ENCODE peak calls at places on chromosomes 7 and 10, in nine cellular contexts. U, L, O, A, N, E, M, B and X are unnamed samples.

GRCh38 chr10:74593470-74593869 is 232.9 kb upstream of the KAT6B start:
- DNase-seq in U (peak; percentile 75), L (no peak), O (no peak), A (no peak), N (peak; percentile 65), E (peak; percentile 63), M (no peak), B (no peak), X (no peak)

GRCh38 chr10:26222563-26222962 is 6.0 kb downstream of the GAD2 start:
- DNase-seq in U (no peak), L (no peak), O (no peak), A (no peak), N (no peak), E (no peak), M (no peak), B (no peak), X (no peak)

GRCh38 chr10:5547934-5548660 is 23.3 kb downstream of the CALML3 start:
- DNase-seq in U (peak; percentile 49), L (no peak), O (no peak), A (no peak), N (peak; percentile 29), E (peak; percentile 56), M (no peak), B (no peak), X (no peak)

GRCh38 chr7:32093415-32094408 is 23.5 kb upstream of the PDE1C start:
- DNase-seq in U (peak; percentile 100), L (peak; percentile 45), O (no peak), A (peak; percentile 41), N (peak; percentile 99), E (peak; percentile 92), M (no peak), B (peak; percentile 45), X (no peak)

GRCh38 chr10:60280475-60280874 is 109.2 kb downstream of the ANK3 start:
- DNase-seq in U (peak; percentile 33), L (no peak), O (no peak), A (no peak), N (no peak), E (no peak), M (no peak), B (no peak), X (no peak)

GRCh38 chr7:137878333-137878961 is 31.7 kb upstream of the DGKI start:
- DNase-seq in U (peak; percentile 86), L (no peak), O (no peak), A (peak; percentile 19), N (peak; percentile 54), E (peak; percentile 70), M (no peak), B (no peak), X (no peak)

GRCh38 chr10:53536322-53536721 is 763.7 kb upstream of the MBL2 start:
- DNase-seq in U (no peak), L (no peak), O (no peak), A (no peak), N (no peak), E (no peak), M (no peak), B (no peak), X (no peak)

GRCh38 chr7:99141334-99141733 is 2.6 kb downstream of the SMURF1 start:
- DNase-seq in U (peak; percentile 32), L (no peak), O (no peak), A (no peak), N (no peak), E (no peak), M (no peak), B (no peak), X (no peak)

GRCh38 chr10:97028126-97028831 is 157.5 kb downstream of the SLIT1 start:
- DNase-seq in U (peak; percentile 54), L (peak; percentile 32), O (no peak), A (no peak), N (no peak), E (peak; percentile 82), M (no peak), B (no peak), X (no peak)

GRCh38 chr10:24722676-24723385 is 856 bp downstream of the ARHGAP21 start:
- DNase-seq in U (peak; percentile 65), L (no peak), O (peak; percentile 71), A (no peak), N (peak; percentile 64), E (peak; percentile 55), M (peak; percentile 60), B (no peak), X (peak; percentile 79)

GRCh38 chr10:77070892-77071595 is 566.6 kb downstream of the KCNMA1 start:
- DNase-seq in U (no peak), L (no peak), O (no peak), A (no peak), N (no peak), E (no peak), M (no peak), B (no peak), X (no peak)

GRCh38 chr10:3972460-3973366 is 187.7 kb upstream of the KLF6 start:
- DNase-seq in U (peak; percentile 35), L (no peak), O (no peak), A (no peak), N (no peak), E (peak; percentile 25), M (no peak), B (no peak), X (no peak)

GRCh38 chr7:102286237-102287081 is at the start of gene SH2B2:
- DNase-seq in U (peak; percentile 47), L (no peak), O (peak; percentile 77), A (no peak), N (peak; percentile 74), E (peak; percentile 19), M (peak; percentile 51), B (peak; percentile 68), X (peak; percentile 90)

GRCh38 chr7:105760549-105761447 is 115.6 kb downstream of the ATXN7L1 start:
- DNase-seq in U (peak; percentile 56), L (no peak), O (no peak), A (no peak), N (peak; percentile 42), E (no peak), M (no peak), B (no peak), X (no peak)
- TF ChIP-seq CTCF in U (no peak), L (no peak), O (no peak), A (no peak), N (no peak), E (no peak), M (no peak), B (peak; percentile 51), X (no peak)

GRCh38 chr10:61835069-61835908 is 66.2 kb upstream of the ARID5B start:
- DNase-seq in U (peak; percentile 91), L (no peak), O (no peak), A (no peak), N (peak; percentile 82), E (peak; percentile 84), M (no peak), B (peak; percentile 26), X (peak; percentile 23)
- TF ChIP-seq CTCF in U (peak; percentile 53), L (peak; percentile 62), O (peak; percentile 42), A (peak; percentile 26), N (peak; percentile 57), E (peak; percentile 56), M (peak; percentile 33), B (peak; percentile 21), X (peak; percentile 6)

GRCh38 chr7:142626420-142627035 is 122.7 kb upstream of the PRSS1 start:
- DNase-seq in U (peak; percentile 36), L (no peak), O (peak; percentile 71), A (no peak), N (peak; percentile 37), E (no peak), M (peak; percentile 89), B (no peak), X (peak; percentile 38)
- TF ChIP-seq CTCF in U (peak; percentile 60), L (peak; percentile 59), O (peak; percentile 56), A (peak; percentile 39), N (peak; percentile 76), E (peak; percentile 49), M (peak; percentile 76), B (peak; percentile 46), X (peak; percentile 73)

GRCh38 chr10:67075381-67076001 is 149.7 kb downstream of the LRRTM3 start:
- DNase-seq in U (no peak), L (no peak), O (no peak), A (no peak), N (no peak), E (no peak), M (no peak), B (no peak), X (no peak)

GRCh38 chr10:67077376-67077775 is 151.5 kb downstream of the LRRTM3 start:
- DNase-seq in U (no peak), L (no peak), O (no peak), A (no peak), N (no peak), E (no peak), M (no peak), B (no peak), X (no peak)

GRCh38 chr10:67079126-67079525 is 153.3 kb downstream of the LRRTM3 start:
- DNase-seq in U (no peak), L (no peak), O (no peak), A (no peak), N (peak; percentile 1), E (no peak), M (no peak), B (no peak), X (no peak)

GRCh38 chr10:67072654-67073053 is 146.8 kb downstream of the LRRTM3 start:
- DNase-seq in U (no peak), L (no peak), O (no peak), A (no peak), N (no peak), E (no peak), M (no peak), B (no peak), X (no peak)

DNA sequence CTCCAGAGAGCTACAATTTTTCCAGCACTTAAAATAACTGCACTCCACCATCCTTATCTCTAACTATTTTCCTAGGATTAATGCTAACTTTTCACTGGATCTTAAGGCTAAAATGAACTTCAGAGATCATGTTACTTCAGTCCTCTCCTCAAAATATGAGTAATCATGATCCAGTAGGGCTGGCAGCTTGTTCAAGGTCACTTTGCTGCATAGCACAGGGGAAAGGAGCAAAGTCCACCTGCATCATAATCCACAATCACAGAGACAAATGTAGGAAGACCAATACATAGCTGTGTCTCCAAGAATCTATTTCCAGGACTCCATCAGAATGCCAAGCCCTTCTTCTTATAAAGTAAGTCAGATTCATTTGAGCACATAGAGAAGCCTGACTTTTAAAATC is 150.3 kb downstream of the LRRTM3 start:
- DNase-seq in U (no peak), L (no peak), O (no peak), A (no peak), N (no peak), E (no peak), M (no peak), B (no peak), X (no peak)
- TF ChIP-seq CTCF in U (no peak), L (no peak), O (no peak), A (no peak), N (no peak), E (no peak), M (no peak), B (no peak), X (no peak)

DNA sequence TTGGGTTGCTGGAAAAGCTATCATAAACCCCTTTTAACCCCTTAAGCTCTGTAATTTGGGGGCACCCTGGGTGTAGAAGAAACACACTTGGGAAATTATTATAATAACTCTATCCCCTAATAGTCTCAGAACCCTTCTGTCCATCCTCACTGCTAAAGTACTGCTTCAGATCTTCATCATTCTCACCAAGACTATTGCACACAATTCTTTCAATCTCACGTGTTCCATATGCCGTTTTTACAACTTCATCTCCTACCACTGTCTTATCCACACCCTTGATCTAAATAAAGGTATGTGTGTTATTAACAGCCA is 15.8 kb downstream of the ANKRD22 start:
- DNase-seq in U (no peak), L (no peak), O (no peak), A (no peak), N (no peak), E (no peak), M (no peak), B (no peak), X (no peak)
- TF ChIP-seq CTCF in U (no peak), L (no peak), O (peak; percentile 35), A (peak; percentile 11), N (no peak), E (no peak), M (no peak), B (no peak), X (no peak)